ENCODE peak calls at places on chromosomes 16 and 17, in six cellular contexts. F, N, K, Z, X and V are unnamed samples.

GRCh38 chr16:85738878-85739715 is 11.8 kb downstream of the C16orf74 start:
- DNase-seq in F (no peak), N (no peak), K (no peak), Z (no peak), X (no peak), V (no peak)

GRCh38 chr17:42429726-42430464 is 6.8 kb upstream of the CAVIN1 start:
- DNase-seq in F (no peak), N (no peak), K (no peak), Z (no peak), X (no peak), V (no peak)

GRCh38 chr17:69561462-69561861 is 147.0 kb downstream of the MAP2K6 start:
- DNase-seq in F (no peak), N (no peak), K (no peak), Z (no peak), X (no peak), V (no peak)

GRCh38 chr16:52555572-52555971 is 8.6 kb upstream of the TOX3 start:
- DNase-seq in F (no peak), N (no peak), K (no peak), Z (no peak), X (no peak), V (no peak)

GRCh38 chr17:75769536-75769935 is 4.5 kb upstream of the GALK1 start:
- DNase-seq in F (no peak), N (no peak), K (no peak), Z (no peak), X (no peak), V (no peak)

GRCh38 chr17:38584350-38584925 is 21.3 kb downstream of the SRCIN1 start:
- DNase-seq in F (peak), N (peak), K (no peak), Z (no peak), X (peak), V (peak)

GRCh38 chr17:51819341-51819740 is 339.2 kb downstream of the CA10 start:
- DNase-seq in F (no peak), N (no peak), K (no peak), Z (no peak), X (no peak), V (no peak)

GRCh38 chr16:17273142-17273561 is 197.6 kb downstream of the XYLT1 start:
- DNase-seq in F (no peak), N (no peak), K (no peak), Z (no peak), X (peak), V (no peak)

GRCh38 chr17:77451894-77452852 is 311.4 kb downstream of the SEC14L1 start:
- DNase-seq in F (no peak), N (peak), K (peak), Z (peak), X (peak), V (peak)

GRCh38 chr17:79951361-79952264 is 84.1 kb downstream of the TBC1D16 start:
- DNase-seq in F (no peak), N (peak), K (peak), Z (peak), X (no peak), V (peak)

GRCh38 chr16:89243664-89244063 is 26.2 kb downstream of the ZNF778 start:
- DNase-seq in F (no peak), N (no peak), K (no peak), Z (no peak), X (no peak), V (no peak)

GRCh38 chr16:89244754-89245153 is 27.3 kb downstream of the ZNF778 start:
- DNase-seq in F (no peak), N (no peak), K (no peak), Z (no peak), X (no peak), V (no peak)

GRCh38 chr16:89248196-89249005 is 30.9 kb downstream of the ZNF778 start:
- DNase-seq in F (no peak), N (no peak), K (peak), Z (no peak), X (no peak), V (no peak)

GRCh38 chr16:89246383-89246902 is 28.9 kb downstream of the ZNF778 start:
- DNase-seq in F (no peak), N (no peak), K (no peak), Z (no peak), X (no peak), V (no peak)

GRCh38 chr16:89246903-89247733 is 29.6 kb downstream of the ZNF778 start:
- DNase-seq in F (peak), N (peak), K (peak), Z (peak), X (peak), V (peak)
- H3K27ac ChIP-seq in F (peak), N (no peak), K (peak), Z (no peak), X (no peak), V (no peak)

DNA sequence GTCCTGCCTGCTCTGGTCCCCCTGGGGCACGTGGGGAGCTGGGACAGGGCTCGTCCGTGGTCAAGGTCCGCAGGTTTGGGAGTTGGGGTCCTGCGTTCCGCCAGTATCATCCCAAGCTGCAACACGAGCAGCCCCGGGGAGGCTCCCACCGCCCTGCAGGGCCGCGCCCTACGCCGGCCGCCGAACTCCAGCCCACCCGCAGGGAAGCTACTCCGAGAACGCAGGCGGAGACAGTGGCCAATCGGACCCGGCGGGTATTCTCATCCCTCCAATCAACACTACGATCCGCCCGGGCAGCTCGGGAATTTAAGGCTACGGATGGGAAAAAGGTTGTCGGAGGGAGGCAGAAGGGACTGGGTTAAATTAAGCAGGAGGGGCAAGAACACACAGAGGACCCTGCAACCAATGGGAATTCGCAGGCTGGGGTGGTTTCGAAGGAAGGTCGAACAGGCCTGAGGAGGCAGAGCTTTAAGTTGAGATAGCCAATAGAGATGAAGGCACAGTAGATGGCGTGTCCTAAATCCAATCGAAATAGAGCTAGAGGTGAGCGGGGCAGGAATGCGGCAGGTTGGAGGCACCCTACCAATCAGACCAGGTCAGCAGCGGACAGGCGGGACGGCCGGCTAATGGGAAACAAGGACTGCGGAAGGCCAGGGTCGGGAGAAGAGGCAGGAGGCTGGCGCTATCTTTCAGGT is 626 bp downstream of the SPAG7 start:
- DNase-seq in F (peak), N (peak), K (peak), Z (peak), X (peak), V (peak)
- H3K27ac ChIP-seq in F (peak), N (peak), K (peak), Z (peak), X (peak), V (peak)

DNA sequence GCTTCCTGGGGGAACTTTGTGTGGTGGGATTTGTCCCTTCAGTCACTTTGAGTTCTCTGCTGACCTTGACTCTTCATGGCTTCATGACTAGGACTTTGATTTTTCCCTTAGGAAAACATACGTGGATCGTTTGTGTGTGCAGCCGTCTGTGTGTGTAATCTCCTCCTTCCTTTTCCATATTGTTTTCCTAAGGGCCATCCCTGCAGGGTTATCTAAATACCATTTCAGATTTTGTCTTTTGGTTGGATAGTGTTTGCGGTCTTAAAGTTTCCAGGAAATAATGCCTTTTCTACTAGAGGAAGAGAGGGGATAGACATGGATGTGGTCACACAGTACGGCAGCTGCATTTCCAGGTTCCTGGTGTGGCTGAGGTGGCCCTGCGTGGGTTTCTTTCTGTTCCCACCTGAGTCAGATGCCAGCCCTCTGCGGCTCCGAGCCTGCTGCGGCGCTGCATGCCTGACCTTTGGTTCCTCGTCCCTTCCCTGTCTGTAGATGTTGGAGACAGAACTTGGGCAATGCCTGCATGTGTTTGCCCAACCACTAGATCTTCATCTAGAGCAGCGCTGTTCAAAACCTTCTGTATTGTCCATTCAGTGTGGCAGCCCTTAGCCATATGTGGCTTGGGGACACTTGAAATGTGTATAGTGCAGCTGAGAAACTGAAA is 72.0 kb upstream of the LGALS9 start:
- DNase-seq in F (no peak), N (no peak), K (no peak), Z (no peak), X (no peak), V (no peak)
- H3K27ac ChIP-seq in F (no peak), N (peak), K (no peak), Z (no peak), X (no peak), V (peak)

GRCh38 chr16:72987480-72987901 is 60.4 kb downstream of the ZFHX3 start:
- DNase-seq in F (no peak), N (no peak), K (no peak), Z (no peak), X (peak), V (no peak)
- H3K27ac ChIP-seq in F (no peak), N (no peak), K (no peak), Z (no peak), X (peak), V (no peak)

GRCh38 chr17:47693667-47694017 is 319 bp upstream of the TBKBP1 start:
- DNase-seq in F (no peak), N (no peak), K (peak), Z (no peak), X (no peak), V (no peak)

GRCh38 chr17:47695664-47696376 is 1.9 kb downstream of the TBKBP1 start:
- DNase-seq in F (no peak), N (no peak), K (no peak), Z (no peak), X (no peak), V (no peak)

GRCh38 chr17:47692895-47693666 is 880 bp upstream of the TBKBP1 start:
- DNase-seq in F (no peak), N (peak), K (no peak), Z (no peak), X (no peak), V (no peak)

GRCh38 chr17:47694818-47695663 is 1.1 kb downstream of the TBKBP1 start:
- DNase-seq in F (peak), N (no peak), K (peak), Z (peak), X (no peak), V (peak)

DNA sequence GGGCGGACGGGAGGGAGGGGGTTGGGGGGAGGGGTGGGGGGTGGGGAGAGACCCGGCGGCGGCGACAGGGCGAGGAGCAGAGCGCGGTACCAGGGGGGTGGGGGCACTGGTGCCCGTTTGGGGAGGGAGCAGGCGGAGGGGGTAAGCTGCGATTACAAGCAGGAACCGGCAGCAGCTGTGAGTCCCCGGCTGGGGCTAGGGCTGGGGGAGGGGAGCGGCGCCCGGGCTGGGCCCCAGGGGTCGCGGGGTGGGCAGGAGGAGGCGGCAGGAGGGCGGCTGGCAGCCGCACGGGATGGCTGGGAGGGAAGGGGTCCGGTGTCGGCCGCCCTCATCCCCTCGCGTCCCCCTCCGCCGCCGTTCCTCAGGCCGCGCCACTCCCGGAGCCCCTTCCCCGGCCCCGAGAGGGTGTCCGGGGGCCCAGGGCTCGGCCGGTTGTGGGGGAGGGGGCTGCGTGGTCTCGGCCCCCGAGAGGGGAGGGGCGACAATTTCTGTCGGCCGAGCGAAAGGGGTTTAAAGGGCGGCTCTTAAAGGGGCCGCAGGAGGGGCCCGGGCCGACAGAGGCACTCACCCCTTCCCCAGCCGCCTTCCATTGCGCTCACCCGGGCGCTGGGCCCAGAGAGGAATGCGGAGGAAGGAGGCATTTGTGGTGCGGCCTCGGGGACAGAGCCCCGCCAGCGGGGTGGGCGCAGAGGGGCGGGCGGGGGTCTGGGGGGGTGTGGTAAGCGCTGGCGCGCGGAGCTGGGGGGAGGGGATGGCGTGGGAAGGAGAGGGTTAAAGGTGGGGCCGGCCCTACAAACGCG is at the start of gene TBKBP1:
- DNase-seq in F (peak), N (peak), K (peak), Z (peak), X (no peak), V (no peak)
- H3K27ac ChIP-seq in F (peak), N (peak), K (peak), Z (peak), X (no peak), V (peak)

GRCh38 chr16:325375-326155 is 27.0 kb downstream of the AXIN1 start:
- DNase-seq in F (no peak), N (no peak), K (no peak), Z (no peak), X (no peak), V (no peak)
- H3K27ac ChIP-seq in F (no peak), N (no peak), K (no peak), Z (no peak), X (no peak), V (no peak)

GRCh38 chr16:4788489-4788889 is 344 bp upstream of the SEPTIN12 start:
- DNase-seq in F (no peak), N (no peak), K (no peak), Z (no peak), X (no peak), V (no peak)
- H3K27ac ChIP-seq in F (no peak), N (no peak), K (no peak), Z (no peak), X (no peak), V (no peak)

DNA sequence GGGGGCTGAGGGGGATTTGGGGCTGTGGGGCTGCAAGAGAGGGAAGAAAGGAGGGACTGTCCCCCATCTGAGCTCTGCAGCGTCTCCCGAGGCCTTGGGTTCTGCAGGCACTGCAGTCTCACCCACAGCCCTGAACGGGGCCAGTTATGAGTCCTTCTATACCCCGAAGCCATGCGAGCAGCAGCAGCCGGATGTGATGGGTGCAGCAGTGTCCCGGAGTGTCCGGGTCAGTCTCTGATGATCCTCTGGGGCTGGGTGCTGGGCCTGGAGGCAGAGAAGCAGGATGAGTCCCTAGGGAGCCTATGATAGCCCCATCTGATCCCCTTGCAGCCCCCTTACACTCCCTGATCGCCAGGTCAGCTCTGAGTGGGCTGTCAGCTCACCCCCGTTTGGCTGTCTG is 41.5 kb downstream of the CPNE2 start:
- DNase-seq in F (no peak), N (no peak), K (no peak), Z (no peak), X (no peak), V (no peak)
- H3K27ac ChIP-seq in F (no peak), N (no peak), K (no peak), Z (no peak), X (no peak), V (no peak)